ENCODE peak calls at places on chromosomes 7 and 10, in eight cellular contexts. G is psoas muscle, C is left ventricle myocardium inferior, I is cardiac muscle cell, Q is right lobe of liver, X is mucosa of descending colon, A is H1, S is uterus. F is an unnamed sample.
A peak's percentile ranks its signal among the peaks of the same experiment; 100 is the strongest.

GRCh38 chr7:66352071-66352470 is 146.9 kb downstream of the TPST1 start:
- DNase-seq in G (no peak), C (no peak), I (no peak), Q (no peak), X (peak; percentile 19), A (no peak), S (no peak), F (no peak)

GRCh38 chr7:151311294-151311864 is 30.2 kb upstream of the NUB1 start:
- DNase-seq in G (no peak), C (no peak), I (no peak), Q (no peak), X (peak; percentile 24), A (no peak), S (no peak), F (no peak)

GRCh38 chr7:40640566-40640965 is 505.8 kb downstream of the SUGCT start:
- DNase-seq in G (no peak), C (no peak), I (no peak), Q (no peak), X (no peak), A (no peak), S (no peak), F (no peak)

GRCh38 chr7:42227523-42227922 is 9.5 kb downstream of the GLI3 start:
- DNase-seq in G (no peak), C (no peak), I (peak; percentile 30), Q (no peak), X (no peak), A (no peak), S (no peak), F (no peak)

GRCh38 chr7:771241-772004 is 44.3 kb upstream of the PRKAR1B start:
- DNase-seq in G (peak; percentile 61), C (peak; percentile 80), I (peak; percentile 77), Q (no peak), X (peak; percentile 66), A (no peak), S (peak; percentile 91), F (no peak)

GRCh38 chr7:156929789-156930539 is 19.5 kb upstream of the NOM1 start:
- DNase-seq in G (no peak), C (no peak), I (no peak), Q (no peak), X (no peak), A (no peak), S (no peak), F (peak; percentile 55)

GRCh38 chr10:89369142-89370105 is 8.4 kb upstream of the IFIT1B start:
- DNase-seq in G (no peak), C (no peak), I (no peak), Q (no peak), X (peak; percentile 70), A (no peak), S (peak; percentile 39), F (no peak)

GRCh38 chr7:20317413-20317812 is 13.3 kb upstream of the ITGB8 start:
- DNase-seq in G (no peak), C (no peak), I (no peak), Q (no peak), X (no peak), A (no peak), S (no peak), F (no peak)

GRCh38 chr7:142569851-142570250 is 179.4 kb upstream of the PRSS1 start:
- DNase-seq in G (no peak), C (no peak), I (no peak), Q (no peak), X (no peak), A (no peak), S (no peak), F (no peak)

GRCh38 chr7:12291870-12292269 is 80.8 kb downstream of the TMEM106B start:
- DNase-seq in G (no peak), C (no peak), I (no peak), Q (no peak), X (no peak), A (no peak), S (no peak), F (no peak)

GRCh38 chr7:149454750-149455149 is 6.1 kb downstream of the ZNF777 start:
- DNase-seq in G (no peak), C (no peak), I (no peak), Q (no peak), X (no peak), A (peak; percentile 8), S (no peak), F (no peak)

GRCh38 chr10:116849271-116850057 is at the start of gene ENO4:
- DNase-seq in G (peak; percentile 50), C (peak; percentile 68), I (peak; percentile 94), Q (peak; percentile 88), X (peak; percentile 84), A (peak; percentile 92), S (peak; percentile 68), F (no peak)

GRCh38 chr10:50501478-50501877 is 122.3 kb downstream of the SGMS1 start:
- DNase-seq in G (no peak), C (no peak), I (no peak), Q (no peak), X (no peak), A (no peak), S (no peak), F (no peak)

GRCh38 chr7:1210979-1211608 is 21.6 kb upstream of the UNCX start:
- DNase-seq in G (no peak), C (no peak), I (no peak), Q (no peak), X (no peak), A (no peak), S (no peak), F (no peak)

GRCh38 chr7:4113271-4113670 is 568.8 kb upstream of the FOXK1 start:
- DNase-seq in G (no peak), C (no peak), I (no peak), Q (no peak), X (no peak), A (no peak), S (no peak), F (no peak)

GRCh38 chr10:24988831-24989769 is 26.9 kb downstream of the ENKUR start:
- DNase-seq in G (no peak), C (no peak), I (peak; percentile 24), Q (no peak), X (no peak), A (no peak), S (no peak), F (no peak)

GRCh38 chr10:132522521-132523411 is 14.8 kb upstream of the INPP5A start:
- DNase-seq in G (no peak), C (peak; percentile 12), I (no peak), Q (peak; percentile 37), X (no peak), A (no peak), S (peak; percentile 15), F (no peak)

GRCh38 chr7:1244701-1245526 is 12.2 kb downstream of the UNCX start:
- DNase-seq in G (peak; percentile 0), C (no peak), I (no peak), Q (peak; percentile 19), X (no peak), A (peak; percentile 58), S (no peak), F (no peak)

GRCh38 chr10:11950325-11951018 is 92.1 kb downstream of the UPF2 start:
- DNase-seq in G (no peak), C (no peak), I (no peak), Q (no peak), X (no peak), A (no peak), S (no peak), F (no peak)

GRCh38 chr7:36116347-36117200 is 36.5 kb upstream of the EEPD1 start:
- DNase-seq in G (no peak), C (no peak), I (no peak), Q (no peak), X (no peak), A (no peak), S (no peak), F (no peak)

GRCh38 chr7:80134536-80135305 is at the start of gene GNAI1:
- DNase-seq in G (peak; percentile 64), C (peak; percentile 64), I (peak; percentile 90), Q (peak; percentile 89), X (peak; percentile 67), A (peak; percentile 87), S (peak; percentile 81), F (no peak)

GRCh38 chr7:151736403-151736909 is 140.5 kb downstream of the PRKAG2 start:
- DNase-seq in G (peak; percentile 80), C (peak; percentile 72), I (peak; percentile 88), Q (peak; percentile 57), X (peak; percentile 34), A (peak; percentile 58), S (peak; percentile 78), F (no peak)

GRCh38 chr7:118080947-118081346 is 103.0 kb upstream of the LSM8 start:
- DNase-seq in G (no peak), C (no peak), I (no peak), Q (no peak), X (peak; percentile 35), A (no peak), S (peak; percentile 29), F (no peak)

GRCh38 chr10:17805440-17805839 is 3.7 kb upstream of the MRC1 start:
- DNase-seq in G (no peak), C (no peak), I (no peak), Q (no peak), X (no peak), A (no peak), S (no peak), F (no peak)

GRCh38 chr7:158165711-158166110 is 421.9 kb downstream of the PTPRN2 start:
- DNase-seq in G (no peak), C (no peak), I (no peak), Q (no peak), X (no peak), A (no peak), S (no peak), F (no peak)
- H3K9me3 ChIP-seq in G (no peaks in the 10 kb centered on the region), C (no peaks in the 10 kb centered on the region), I (no peaks in the 10 kb centered on the region), Q (no peaks in the 10 kb centered on the region), X (peaks cover 2% of the 10 kb centered on the region), A (peaks cover 42% of the 10 kb centered on the region), S (no peaks in the 10 kb centered on the region), F (no peaks in the 10 kb centered on the region)

DNA sequence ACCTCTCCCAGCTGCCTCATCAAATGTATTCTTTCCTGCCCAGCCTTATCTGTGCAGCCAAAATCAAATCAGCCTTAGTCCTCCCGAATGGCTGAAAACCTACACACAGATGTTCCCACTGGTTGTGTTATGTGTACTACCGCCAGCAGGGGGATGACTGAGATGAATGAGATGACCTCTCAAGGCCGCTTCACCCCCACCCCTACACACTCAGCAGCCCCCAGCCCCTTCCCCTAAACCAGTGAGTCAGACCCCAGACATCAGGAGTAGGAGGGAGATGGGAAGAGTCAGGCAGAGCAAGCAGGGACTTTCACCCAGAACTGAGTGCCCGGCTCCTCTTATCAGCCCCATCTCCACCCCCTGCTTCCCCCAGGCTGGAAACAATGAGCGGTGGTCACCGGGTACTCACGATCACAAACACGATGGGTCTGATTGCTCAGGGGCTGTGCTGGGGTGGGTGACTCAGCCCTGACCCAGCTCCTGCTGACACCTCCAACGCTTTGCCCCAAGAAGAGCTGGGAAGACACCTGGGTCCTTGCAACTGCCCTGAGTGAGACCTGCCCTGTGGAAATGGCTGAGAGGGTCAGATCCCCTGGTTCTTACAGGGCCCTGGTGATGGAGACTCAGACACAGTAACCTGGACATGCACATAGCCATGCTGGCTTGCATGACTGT is 6.6 kb upstream of the C10orf105 start:
- DNase-seq in G (no peak), C (no peak), I (no peak), Q (peak; percentile 47), X (peak; percentile 68), A (no peak), S (no peak), F (peak; percentile 32)
- TF ChIP-seq CTCF in G (no peak), C (peak; percentile 42), I (peak; percentile 53), Q (no peak), X (peak; percentile 9), A (peak; percentile 59), S (peak; percentile 7), F (peak; percentile 63)

GRCh38 chr10:130434446-130435385 is 298.5 kb downstream of the GLRX3 start:
- DNase-seq in G (no peak), C (no peak), I (no peak), Q (no peak), X (no peak), A (no peak), S (no peak), F (no peak)
- H3K9me3 ChIP-seq in G (no peaks in the 10 kb centered on the region), C (no peaks in the 10 kb centered on the region), I (no peaks in the 10 kb centered on the region), Q (no peaks in the 10 kb centered on the region), X (no peaks in the 10 kb centered on the region), A (no peaks in the 10 kb centered on the region), S (no peaks in the 10 kb centered on the region), F (no peaks in the 10 kb centered on the region)

GRCh38 chr7:32427769-32428291 is 62.4 kb downstream of the LSM5 start:
- DNase-seq in G (peak; percentile 71), C (peak; percentile 75), I (peak; percentile 95), Q (peak; percentile 81), X (peak; percentile 82), A (peak; percentile 97), S (no peak), F (peak; percentile 16)
- TF ChIP-seq CTCF in G (peak; percentile 17), C (peak; percentile 57), I (peak; percentile 46), Q (no peak), X (no peak), A (peak; percentile 70), S (no peak), F (no peak)

F was measured in CD4-positive, alpha-beta T cell.